ENCODE peak calls at places on chromosomes 4 and X, in four cellular contexts. R, L, K and T are unnamed samples.

GRCh38 chr4:31727030-31727429 is 1006.9 kb downstream of the PCDH7 start:
- DNase-seq in K (no peak), R (no peak), L (no peak), T (no peak)

GRCh38 chrX:136694491-136695087 is 46.6 kb downstream of the CD40LG start:
- DNase-seq in K (peak), R (peak), L (peak), T (no peak)

GRCh38 chrX:121641560-121641959 is 594.1 kb downstream of the GLUD2 start:
- DNase-seq in L (peak), R (no peak), K (no peak), T (no peak)

GRCh38 chr4:100781433-100781832 is 263.6 kb upstream of the EMCN start:
- DNase-seq in K (no peak), R (no peak), L (no peak), T (no peak)

GRCh38 chr4:1210971-1211370 is 38.0 kb downstream of the CTBP1 start:
- DNase-seq in L (no peak), K (no peak), R (no peak), T (no peak)

GRCh38 chr4:18398661-18399060 is 377.1 kb upstream of the LCORL start:
- DNase-seq in K (no peak), R (no peak), L (no peak), T (no peak)

GRCh38 chrX:46627700-46628405 is 54.3 kb downstream of the CHST7 start:
- DNase-seq in R (no peak), L (no peak), K (no peak), T (no peak)

GRCh38 chr4:140851032-140851636 is 94.9 kb upstream of the TBC1D9 start:
- DNase-seq in R (peak), L (peak), K (peak), T (no peak)

GRCh38 chrX:136395271-136395670 is 92.5 kb upstream of the BRS3 start:
- DNase-seq in L (peak), K (no peak), R (no peak), T (no peak)

GRCh38 chr4:145623831-145624230 is 4.6 kb downstream of the MMAA start:
- DNase-seq in R (no peak), K (no peak), L (peak), T (no peak)

GRCh38 chr4:3747582-3747906 is 18.6 kb upstream of the ADRA2C start:
- DNase-seq in L (no peak), K (peak), R (peak), T (no peak)

GRCh38 chr4:661856-662761 is 12.0 kb downstream of the ATP5ME start:
- DNase-seq in R (no peak), K (no peak), L (no peak), T (no peak)

GRCh38 chrX:19673334-19674040 is 158.2 kb upstream of the MAP3K15 start:
- DNase-seq in K (no peak), R (no peak), L (peak), T (no peak)

GRCh38 chrX:34880656-34881055 is 61.9 kb upstream of the FAM47B start:
- DNase-seq in K (no peak), R (no peak), L (peak), T (no peak)

GRCh38 chr4:143585548-143585947 is 72.0 kb downstream of the SMARCA5 start:
- DNase-seq in K (no peak), R (no peak), L (no peak), T (no peak)

DNA sequence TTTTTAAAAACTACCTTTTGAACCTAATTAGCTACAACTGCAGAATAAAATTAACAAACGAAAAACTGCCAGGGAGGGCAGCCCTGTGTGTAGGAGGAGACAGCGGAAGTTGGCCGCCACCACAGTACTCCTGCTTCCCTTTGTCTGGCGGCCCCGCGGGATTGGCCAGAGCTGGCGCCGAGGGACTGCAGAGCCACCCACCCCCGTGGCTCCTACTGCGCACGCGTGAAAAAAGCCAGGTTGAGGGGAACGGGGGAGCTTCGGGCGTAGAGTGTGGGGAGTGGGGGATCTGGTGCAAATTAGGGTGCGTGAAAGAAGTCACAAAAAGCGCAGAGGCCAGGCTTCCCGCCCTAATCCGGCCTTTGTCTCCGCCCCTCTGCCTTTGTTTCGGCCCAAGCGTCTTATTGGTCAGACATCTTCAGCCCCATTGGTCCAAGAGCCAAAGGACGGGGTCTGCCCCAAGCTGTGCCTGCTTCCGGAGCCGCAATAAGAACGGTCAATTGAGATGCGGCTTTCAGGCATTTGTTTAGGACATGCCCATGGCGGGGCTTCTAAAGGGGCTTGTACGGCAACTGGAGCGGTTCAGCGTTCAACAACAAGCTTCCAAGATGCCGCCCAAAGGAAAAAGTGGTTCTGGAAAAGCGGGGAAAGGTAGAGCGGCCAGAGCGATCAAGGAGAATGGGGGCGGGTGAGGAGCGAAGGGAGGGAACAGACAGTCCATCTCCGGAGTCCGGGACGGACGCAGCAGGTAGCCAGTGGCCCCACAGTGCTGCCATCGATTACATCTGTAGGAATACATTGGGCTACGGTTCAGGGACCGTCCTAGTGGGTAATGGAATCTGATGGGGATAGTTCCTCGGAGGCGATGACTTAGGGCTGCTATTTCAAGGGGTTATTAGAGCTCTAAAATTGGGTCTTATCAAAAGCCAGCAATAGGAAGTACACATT is at the start of gene PIN4:
- DNase-seq in K (peak), L (peak), R (peak), T (no peak)
- TF ChIP-seq POLR2A in K (peak), L (peak), R (peak), T (no peak)

GRCh38 chr4:55545133-55545532 is 1.6 kb downstream of the CLOCK start:
- DNase-seq in K (no peak), R (no peak), L (peak), T (no peak)

GRCh38 chr4:55545681-55546632 is 752 bp downstream of the CLOCK start:
- DNase-seq in L (peak), R (peak), K (peak), T (no peak)

GRCh38 chr4:55547918-55548317 is 1.2 kb upstream of the CLOCK start:
- DNase-seq in R (no peak), K (no peak), L (no peak), T (no peak)

GRCh38 chr4:55547461-55547770 is 707 bp upstream of the CLOCK start:
- DNase-seq in K (no peak), R (no peak), L (no peak), T (no peak)

DNA sequence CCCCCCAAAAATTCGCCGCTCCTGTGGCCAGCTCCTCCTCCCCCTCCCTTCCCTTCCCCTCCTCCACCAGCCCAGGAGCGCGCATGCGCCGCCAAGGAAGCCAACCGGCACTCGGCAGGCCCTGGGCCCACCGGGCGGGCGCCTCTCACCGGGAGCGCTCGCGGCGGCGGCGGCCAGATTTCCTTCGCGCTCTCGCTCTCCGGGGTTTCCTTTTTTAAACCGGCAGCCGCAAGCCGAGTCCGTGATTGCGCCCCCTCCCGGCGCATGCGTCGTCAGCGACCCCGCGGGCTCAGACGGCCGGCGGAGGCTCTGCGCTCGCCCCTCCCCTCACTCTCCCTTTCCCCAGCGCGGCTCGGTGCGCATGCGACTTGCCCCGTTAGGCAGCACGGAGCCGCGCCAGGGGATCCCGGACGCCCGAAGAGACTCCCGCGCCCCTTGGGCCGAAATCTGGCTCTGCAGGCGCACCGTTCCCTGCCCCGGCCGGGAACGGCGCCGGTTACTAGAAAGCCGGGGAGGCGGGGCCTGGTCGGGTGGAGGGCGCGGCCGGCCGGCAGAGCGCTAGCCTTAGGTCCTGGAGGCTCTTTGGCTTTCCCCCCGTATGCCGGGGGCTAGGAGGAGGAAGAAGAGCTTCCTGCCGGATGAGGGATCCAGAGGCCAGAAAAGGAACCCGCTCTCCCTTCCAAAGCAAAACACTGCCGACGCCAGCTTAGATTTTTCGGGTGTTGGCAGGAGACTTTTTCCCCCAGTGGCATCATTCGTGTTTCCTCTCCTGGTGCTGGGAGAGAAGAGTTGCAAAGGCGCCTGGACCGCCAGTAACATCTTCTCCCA is at the start of gene CLOCK:
- DNase-seq in L (peak), R (peak), K (peak), T (peak)
- TF ChIP-seq POLR2A in L (peak), R (peak), K (peak), T (no peak)

GRCh38 chr4:8198906-8199593 is at the start of gene SH3TC1:
- DNase-seq in L (peak), R (peak), K (no peak), T (no peak)
- TF ChIP-seq POLR2A in L (no peak), R (no peak), K (no peak), T (peak)

GRCh38 chr4:153205757-153206156 is 1.5 kb downstream of the TRIM2 start:
- DNase-seq in K (no peak), R (no peak), L (no peak), T (no peak)

GRCh38 chr4:153207027-153207426 is 2.8 kb downstream of the TRIM2 start:
- DNase-seq in L (no peak), K (peak), R (no peak), T (no peak)

GRCh38 chr4:153206534-153206933 is 2.3 kb downstream of the TRIM2 start:
- DNase-seq in R (no peak), K (peak), L (no peak), T (no peak)

GRCh38 chr4:153205028-153205648 is 895 bp downstream of the TRIM2 start:
- DNase-seq in L (no peak), R (no peak), K (peak), T (no peak)

DNA sequence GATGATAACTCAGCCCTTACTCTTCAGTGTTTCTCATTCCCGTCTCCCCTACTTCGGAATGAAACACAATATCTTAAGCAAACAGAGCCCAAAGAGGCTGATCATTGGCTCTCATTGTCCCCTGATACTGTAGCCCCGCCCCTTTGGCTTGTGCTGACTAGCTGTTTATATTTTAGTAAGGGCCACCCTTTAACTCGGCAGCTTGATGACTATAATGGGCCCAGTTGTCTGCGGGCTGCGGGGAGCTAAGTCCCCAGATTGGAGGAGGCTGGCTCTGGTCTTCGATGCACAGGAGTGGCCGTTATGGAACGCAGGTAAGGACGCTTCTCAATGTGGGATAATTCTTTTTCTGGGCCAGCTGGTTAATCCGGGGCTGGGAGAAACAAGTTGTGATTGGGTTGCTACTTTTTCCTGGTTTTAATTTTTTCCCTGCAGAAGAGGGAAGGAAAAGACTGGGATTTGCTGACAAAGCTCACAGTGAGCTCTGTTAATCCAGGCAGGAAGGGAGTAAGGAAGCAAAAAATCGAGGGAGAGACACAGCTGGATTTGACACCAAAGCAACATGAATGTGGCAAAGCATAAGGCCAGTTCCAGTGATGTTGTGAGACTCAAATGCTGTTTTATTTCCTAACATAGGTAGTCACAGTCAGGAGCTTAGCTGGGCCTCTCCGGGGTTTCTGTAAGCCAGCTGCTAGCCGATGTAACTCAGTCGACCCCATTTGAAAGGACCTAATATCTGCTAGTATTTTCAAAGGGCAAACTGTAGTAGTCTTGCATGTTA is at the start of gene TRIM2:
- DNase-seq in R (peak), K (peak), L (peak), T (no peak)
- TF ChIP-seq POLR2A in R (no peak), K (no peak), L (no peak), T (no peak)

GRCh38 chr4:40194602-40195161 is 2.1 kb upstream of the RHOH start:
- DNase-seq in K (no peak), L (peak), R (no peak), T (no peak)

GRCh38 chr4:40197879-40198689 is 1.3 kb downstream of the RHOH start:
- DNase-seq in R (peak), L (no peak), K (no peak), T (no peak)

GRCh38 chr4:40196260-40196659 is 571 bp upstream of the RHOH start:
- DNase-seq in L (no peak), K (no peak), R (no peak), T (no peak)

GRCh38 chr4:40195182-40196177 is 1.4 kb upstream of the RHOH start:
- DNase-seq in R (no peak), K (no peak), L (no peak), T (peak)

GRCh38 chr4:40196724-40197281 is at the start of gene RHOH:
- DNase-seq in L (no peak), R (no peak), K (peak), T (peak)
- TF ChIP-seq POLR2A in L (no peak), R (peak), K (no peak), T (no peak)

GRCh38 chr4:110683600-110683999 is 60.7 kb upstream of the PITX2 start:
- DNase-seq in R (no peak), L (no peak), K (no peak), T (no peak)

GRCh38 chr4:110682311-110682710 is 59.4 kb upstream of the PITX2 start:
- DNase-seq in L (no peak), R (no peak), K (no peak), T (no peak)

GRCh38 chr4:110681381-110681780 is 58.5 kb upstream of the PITX2 start:
- DNase-seq in R (no peak), L (no peak), K (no peak), T (no peak)

GRCh38 chr4:110678517-110678916 is 55.6 kb upstream of the PITX2 start:
- DNase-seq in R (no peak), L (no peak), K (no peak), T (no peak)

GRCh38 chr4:110680217-110680616 is 57.3 kb upstream of the PITX2 start:
- DNase-seq in R (no peak), K (no peak), L (no peak), T (no peak)
- TF ChIP-seq POLR2A in R (no peak), K (no peak), L (no peak), T (no peak)

DNA sequence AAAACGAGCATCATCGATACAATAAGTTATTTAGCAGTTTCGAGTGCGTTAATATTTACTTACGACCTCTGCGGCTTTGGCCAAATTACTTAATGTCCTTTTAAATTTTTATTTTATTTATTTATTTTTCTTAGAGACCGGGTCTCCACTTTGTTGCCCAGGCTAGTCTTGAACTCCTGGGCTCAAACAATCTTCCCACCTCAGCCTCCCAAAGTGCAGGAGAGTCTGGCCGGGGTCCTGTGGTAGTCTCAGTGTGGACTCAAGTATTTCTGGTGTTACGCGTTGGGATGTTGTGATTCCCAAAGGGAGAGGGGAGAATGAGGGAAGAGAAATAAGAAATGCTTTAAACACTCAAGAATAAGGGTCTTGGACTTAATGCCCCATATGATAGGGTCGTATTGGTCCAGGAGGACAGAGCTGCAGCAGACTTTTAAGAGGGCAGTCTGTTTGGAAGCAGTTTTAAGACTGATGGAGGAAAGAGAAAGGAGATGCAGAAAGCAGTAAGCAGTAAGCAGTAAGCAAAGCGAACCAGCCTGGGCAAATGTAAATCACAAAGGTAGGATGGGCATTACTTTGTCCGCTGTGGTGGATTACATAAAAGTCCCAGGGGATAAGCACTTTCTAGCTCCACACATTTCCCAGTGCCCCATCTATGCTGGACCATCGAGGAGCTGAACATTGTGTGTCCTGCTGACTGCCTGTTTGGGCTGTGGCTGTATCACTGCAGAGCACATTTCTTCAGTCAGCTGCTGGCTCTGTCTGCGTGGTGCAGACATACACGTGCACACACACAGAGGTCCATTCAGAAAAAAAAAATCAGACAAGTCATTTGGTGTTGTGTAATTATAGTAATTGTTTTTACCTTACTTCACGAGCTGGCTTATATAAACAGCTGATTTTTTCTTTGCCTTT is 767 bp upstream of the PDLIM3 start:
- DNase-seq in K (no peak), L (no peak), R (no peak), T (no peak)
- TF ChIP-seq POLR2A in K (no peak), L (no peak), R (no peak), T (no peak)

DNA sequence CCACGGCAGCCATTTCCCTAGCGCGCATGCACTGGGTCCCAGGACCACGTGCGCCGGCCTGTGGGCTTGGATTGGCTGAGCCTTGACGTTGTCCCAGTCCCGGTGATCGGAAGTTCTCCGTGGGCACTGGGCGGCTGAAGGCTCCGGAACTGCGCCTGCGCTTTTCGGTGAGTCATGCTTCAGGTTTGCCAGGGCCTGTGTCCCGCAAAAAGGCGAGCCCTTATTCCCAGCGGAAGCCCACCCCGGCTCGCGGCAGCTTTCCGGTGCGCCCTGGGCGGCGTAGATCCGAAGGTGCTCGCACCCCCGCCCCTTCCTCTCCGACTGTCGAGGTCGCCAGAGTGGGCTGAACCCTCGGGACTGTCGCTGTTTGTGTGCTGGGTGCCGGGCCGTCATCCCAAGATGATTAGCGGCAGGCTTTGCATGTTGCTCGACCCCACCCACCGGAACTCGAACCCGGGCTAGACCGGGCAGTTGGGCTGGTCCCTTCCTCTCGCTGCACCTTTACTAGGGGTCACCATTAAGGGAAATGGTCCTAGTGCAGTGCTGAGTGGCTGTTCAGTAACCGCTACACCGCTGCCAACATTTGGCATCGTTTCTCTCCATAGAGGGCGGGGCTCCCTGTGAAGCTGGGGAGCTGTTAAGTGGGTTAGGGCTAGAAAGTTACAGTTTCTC is at the start of gene TCEANC:
- DNase-seq in K (peak), R (peak), L (peak), T (peak)
- TF ChIP-seq POLR2A in K (no peak), R (peak), L (peak), T (peak)

DNA sequence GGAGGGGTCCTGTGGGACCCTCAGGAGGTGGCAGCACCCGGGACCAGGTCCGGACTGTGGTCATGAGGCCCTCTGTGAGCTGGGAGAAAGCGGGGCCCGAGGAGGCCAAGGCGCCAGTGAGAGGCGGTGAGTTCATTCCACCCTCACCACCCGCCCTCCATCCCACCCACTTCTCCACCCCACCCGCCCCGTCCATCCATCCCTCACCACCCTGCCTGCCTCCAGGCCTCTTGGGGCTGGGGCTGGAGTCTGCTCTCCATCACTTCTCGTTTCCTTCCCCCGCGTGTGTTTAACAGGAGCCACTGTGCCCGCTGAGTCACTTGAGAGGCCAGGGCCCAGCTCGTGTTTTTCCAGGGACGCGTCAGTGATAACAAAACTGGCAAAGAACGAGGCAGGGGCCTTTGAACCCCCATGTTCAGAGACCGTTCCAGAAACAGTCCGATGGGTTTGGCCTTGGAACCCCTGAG is 6.2 kb downstream of the SH3TC1 start:
- DNase-seq in R (no peak), L (peak), K (no peak), T (no peak)
- TF ChIP-seq POLR2A in R (no peak), L (no peak), K (no peak), T (no peak)